ENCODE peak calls at places on chromosomes 11 and 22, in four cellular contexts. One of them, this sample, is unnamed. For H3K4me1, the result is how much of the 10 kb centered on the place peaks cover.

GRCh38 chr22:42473484-42474193 is 41.4 kb upstream of the NFAM1 start:
- DNase-seq in A549: peak
- DNase-seq in ovary: no peak
- DNase-seq in sigmoid colon: no peak
- DNase-seq in this sample: no peak

GRCh38 chr11:11135820-11136476 is 217.1 kb downstream of the CSNK2A3 start:
- DNase-seq in A549: no peak
- DNase-seq in ovary: no peak
- DNase-seq in sigmoid colon: no peak
- DNase-seq in this sample: no peak

GRCh38 chr11:102680945-102681344 is 24.6 kb downstream of the MMP27 start:
- DNase-seq in A549: no peak
- DNase-seq in ovary: no peak
- DNase-seq in sigmoid colon: peak
- DNase-seq in this sample: no peak

GRCh38 chr11:133934599-133935550 is 21.9 kb downstream of the IGSF9B start:
- DNase-seq in A549: peak
- DNase-seq in ovary: no peak
- DNase-seq in sigmoid colon: no peak
- DNase-seq in this sample: no peak

GRCh38 chr11:134276396-134277175 is 407 bp downstream of the GLB1L3 start:
- DNase-seq in A549: no peak
- DNase-seq in ovary: no peak
- DNase-seq in sigmoid colon: no peak
- DNase-seq in this sample: no peak

GRCh38 chr11:57324154-57324885 is 432 bp downstream of the TNKS1BP1 start:
- DNase-seq in A549: peak
- DNase-seq in ovary: peak
- DNase-seq in sigmoid colon: peak
- DNase-seq in this sample: peak

GRCh38 chr11:64204464-64204989 is 2.0 kb upstream of the FERMT3 start:
- DNase-seq in A549: peak
- DNase-seq in ovary: peak
- DNase-seq in sigmoid colon: peak
- DNase-seq in this sample: peak

GRCh38 chr22:50691521-50691920 is 18.9 kb downstream of the SHANK3 start:
- DNase-seq in A549: peak
- DNase-seq in ovary: no peak
- DNase-seq in sigmoid colon: no peak
- DNase-seq in this sample: no peak

GRCh38 chr22:29370556-29370955 is 17.8 kb downstream of the AP1B1 start:
- DNase-seq in A549: no peak
- DNase-seq in ovary: no peak
- DNase-seq in sigmoid colon: no peak
- DNase-seq in this sample: no peak

GRCh38 chr11:2578934-2579280 is 120.9 kb downstream of the KCNQ1OT1 start:
- DNase-seq in A549: no peak
- DNase-seq in ovary: no peak
- DNase-seq in sigmoid colon: peak
- DNase-seq in this sample: no peak

GRCh38 chr22:47631571-47632102 is 869.2 kb downstream of the TBC1D22A start:
- DNase-seq in A549: no peak
- DNase-seq in ovary: no peak
- DNase-seq in sigmoid colon: no peak
- DNase-seq in this sample: peak

GRCh38 chr22:48492371-48493320 is 1335.0 kb downstream of the BRD1 start:
- DNase-seq in A549: peak
- DNase-seq in ovary: peak
- DNase-seq in sigmoid colon: peak
- DNase-seq in this sample: peak

GRCh38 chr22:28986366-28986765 is 75.3 kb downstream of the C22orf31 start:
- DNase-seq in A549: no peak
- DNase-seq in ovary: no peak
- DNase-seq in sigmoid colon: no peak
- DNase-seq in this sample: no peak

GRCh38 chr11:112369916-112370315 is 109.3 kb upstream of the PLET1 start:
- DNase-seq in A549: no peak
- DNase-seq in ovary: no peak
- DNase-seq in sigmoid colon: no peak
- DNase-seq in this sample: no peak

GRCh38 chr11:2316963-2317244 is 15.1 kb downstream of the TSPAN32 start:
- DNase-seq in A549: no peak
- DNase-seq in ovary: no peak
- DNase-seq in sigmoid colon: no peak
- DNase-seq in this sample: peak

GRCh38 chr11:121140369-121140768 is 39.3 kb downstream of the TECTA start:
- DNase-seq in A549: no peak
- DNase-seq in ovary: no peak
- DNase-seq in sigmoid colon: no peak
- DNase-seq in this sample: no peak

GRCh38 chr11:2400069-2400760 is at the start of gene TSSC4:
- DNase-seq in A549: peak
- DNase-seq in ovary: peak
- DNase-seq in sigmoid colon: peak
- DNase-seq in this sample: peak

GRCh38 chr22:47168900-47169800 is 406.7 kb downstream of the TBC1D22A start:
- DNase-seq in A549: peak
- DNase-seq in ovary: peak
- DNase-seq in sigmoid colon: peak
- DNase-seq in this sample: peak

GRCh38 chr22:23563111-23563510 is 17.0 kb downstream of the IGLL1 start:
- DNase-seq in A549: no peak
- DNase-seq in ovary: no peak
- DNase-seq in sigmoid colon: no peak
- DNase-seq in this sample: no peak

GRCh38 chr22:41512421-41513194 is 31.7 kb downstream of the POLR3H start:
- DNase-seq in A549: peak
- DNase-seq in ovary: peak
- DNase-seq in sigmoid colon: no peak
- DNase-seq in this sample: no peak

GRCh38 chr22:33591946-33592345 is 328.3 kb downstream of the LARGE1 start:
- DNase-seq in A549: no peak
- DNase-seq in ovary: no peak
- DNase-seq in sigmoid colon: no peak
- DNase-seq in this sample: no peak

GRCh38 chr11:32071811-32072210 is 19.1 kb upstream of the RCN1 start:
- DNase-seq in A549: peak
- DNase-seq in ovary: no peak
- DNase-seq in sigmoid colon: no peak
- DNase-seq in this sample: no peak

GRCh38 chr11:42265072-42265471 is 805.6 kb upstream of the LRRC4C start:
- DNase-seq in A549: no peak
- DNase-seq in ovary: no peak
- DNase-seq in sigmoid colon: no peak
- DNase-seq in this sample: no peak

GRCh38 chr11:102237096-102237735 is 80.1 kb upstream of the BIRC3 start:
- DNase-seq in A549: no peak
- DNase-seq in ovary: no peak
- DNase-seq in sigmoid colon: no peak
- DNase-seq in this sample: no peak

GRCh38 chr11:121328967-121329653 is 36.5 kb downstream of the SC5D start:
- DNase-seq in A549: no peak
- DNase-seq in ovary: no peak
- DNase-seq in sigmoid colon: no peak
- DNase-seq in this sample: no peak

GRCh38 chr11:85787809-85788805 is 22.8 kb downstream of the SYTL2 start:
- DNase-seq in A549: peak
- DNase-seq in ovary: no peak
- DNase-seq in sigmoid colon: no peak
- DNase-seq in this sample: no peak

GRCh38 chr11:72642815-72643511 is 31.3 kb downstream of the PDE2A start:
- DNase-seq in A549: peak
- DNase-seq in ovary: peak
- DNase-seq in sigmoid colon: peak
- DNase-seq in this sample: peak

GRCh38 chr11:114237321-114238280 is 58.6 kb upstream of the NNMT start:
- DNase-seq in A549: no peak
- DNase-seq in ovary: no peak
- DNase-seq in sigmoid colon: no peak
- DNase-seq in this sample: no peak

GRCh38 chr22:48555606-48556005 is 1272.1 kb downstream of the BRD1 start:
- DNase-seq in A549: no peak
- DNase-seq in ovary: no peak
- DNase-seq in sigmoid colon: no peak
- DNase-seq in this sample: no peak

GRCh38 chr11:69360606-69361005 is 66.7 kb downstream of the MYEOV start:
- DNase-seq in A549: no peak
- DNase-seq in ovary: no peak
- DNase-seq in sigmoid colon: no peak
- DNase-seq in this sample: peak

GRCh38 chr11:67438121-67438902 is 830 bp upstream of the PTPRCAP start:
- DNase-seq in A549: no peak
- DNase-seq in ovary: no peak
- DNase-seq in sigmoid colon: no peak
- DNase-seq in this sample: peak
- H3K4me1 ChIP-seq in A549: under half
- H3K4me1 ChIP-seq in ovary: under half
- H3K4me1 ChIP-seq in sigmoid colon: under half
- H3K4me1 ChIP-seq in this sample: under half

DNA sequence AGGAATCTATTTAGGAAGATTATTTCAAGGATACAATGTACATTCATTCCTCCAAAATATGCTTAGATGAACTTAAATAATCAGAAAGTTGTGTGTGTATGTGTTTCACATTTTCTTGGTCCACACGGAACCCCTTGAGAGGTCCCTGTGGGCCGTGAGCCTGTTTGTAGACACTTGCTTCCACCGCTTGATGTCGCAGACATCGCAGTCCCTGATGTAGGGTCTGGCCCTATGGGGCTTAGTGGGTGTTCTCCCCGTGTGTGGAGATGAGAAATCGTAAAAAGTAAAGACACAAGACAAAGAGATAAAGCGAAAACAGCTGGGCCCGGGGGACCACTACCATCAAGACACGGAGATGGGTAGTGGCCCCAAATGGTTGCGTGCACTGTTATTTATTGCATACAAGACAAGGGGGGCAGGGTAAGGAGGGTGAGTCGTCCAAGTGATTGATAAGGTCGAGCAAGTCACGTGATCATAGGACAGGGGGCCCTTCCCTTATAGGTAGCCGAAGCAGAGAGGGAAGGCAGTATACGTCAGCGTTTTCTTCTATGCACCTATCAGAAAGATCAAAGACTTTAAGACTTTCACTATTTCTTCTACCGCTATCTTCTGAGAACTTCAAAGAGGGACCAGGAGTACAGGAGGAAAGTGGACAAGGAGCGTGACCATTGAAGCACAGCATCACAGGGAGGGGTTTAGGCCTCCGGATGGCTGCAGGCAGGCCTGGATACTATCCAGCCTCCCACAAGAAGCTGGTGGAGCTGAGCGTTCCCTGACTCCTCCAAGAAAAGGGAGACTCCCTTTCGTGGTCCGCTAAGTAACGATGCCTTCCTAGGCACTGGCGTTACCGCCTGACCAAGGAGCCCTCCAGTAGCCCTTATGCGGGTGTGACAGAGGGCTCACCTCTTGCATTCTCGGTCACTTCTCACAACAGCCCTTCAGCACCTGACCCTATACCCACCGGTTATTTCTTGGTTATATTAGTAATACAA is 1.2 kb upstream of the APOBEC3C start:
- DNase-seq in A549: no peak
- DNase-seq in ovary: peak
- DNase-seq in sigmoid colon: no peak
- DNase-seq in this sample: no peak
- TF ChIP-seq EP300 in A549: no peak
- TF ChIP-seq EP300 in ovary: no peak
- TF ChIP-seq EP300 in sigmoid colon: no peak
- TF ChIP-seq EP300 in this sample: no peak

DNA sequence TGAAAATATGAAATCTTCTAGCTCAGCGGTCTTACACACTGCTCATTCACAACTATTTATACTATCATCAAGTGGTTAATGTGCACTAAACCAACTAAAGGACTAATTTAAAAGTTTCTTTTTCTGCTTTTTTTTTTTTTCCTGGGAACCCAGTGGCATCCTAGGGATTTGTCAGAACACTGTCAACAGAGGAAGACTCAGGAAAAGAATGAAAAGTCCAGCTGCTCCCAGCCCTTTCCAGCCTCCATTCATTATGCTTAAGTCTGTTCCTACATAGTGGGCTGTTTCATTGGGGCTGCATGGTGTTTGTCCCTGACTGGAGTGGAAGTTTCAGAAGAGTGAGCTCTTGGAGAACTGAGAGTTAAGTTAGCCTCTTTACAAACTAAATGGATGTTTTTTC is 391.1 kb downstream of the AASDHPPT start:
- DNase-seq in A549: no peak
- DNase-seq in ovary: no peak
- DNase-seq in sigmoid colon: no peak
- DNase-seq in this sample: no peak
- H3K4me1 ChIP-seq in A549: under half
- H3K4me1 ChIP-seq in ovary: under half
- H3K4me1 ChIP-seq in sigmoid colon: under half
- H3K4me1 ChIP-seq in this sample: under half

DNA sequence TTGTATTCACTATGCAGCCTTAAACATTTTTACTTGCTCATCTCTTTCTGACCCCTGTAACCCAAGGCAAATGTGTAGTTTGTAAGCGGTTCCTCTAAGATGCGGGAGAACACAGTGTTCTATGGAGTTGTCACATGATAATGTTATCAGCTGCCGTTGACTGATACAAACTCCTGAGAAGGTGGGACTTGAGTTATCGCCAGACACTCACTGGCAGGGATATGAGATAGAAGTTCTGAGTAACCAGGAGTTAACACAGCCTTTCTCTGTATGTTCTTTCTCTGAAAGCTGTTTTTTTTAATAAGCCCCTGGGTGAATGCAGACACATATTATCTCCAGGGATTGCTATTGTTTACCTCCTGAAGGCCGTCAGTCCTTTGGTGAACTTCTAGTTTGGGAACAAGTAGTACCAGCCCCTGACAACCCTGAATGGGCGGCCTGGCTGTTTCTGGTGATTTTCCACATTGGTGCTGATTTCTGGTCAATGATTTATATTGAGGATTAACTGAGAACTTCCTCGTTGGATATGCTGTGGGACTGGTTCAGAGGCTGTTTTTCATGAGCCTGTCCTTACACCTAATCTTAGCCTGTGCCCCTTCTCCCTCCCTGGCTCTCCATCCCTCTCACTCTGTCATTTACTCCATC is 155.3 kb upstream of the RASSF10 start:
- DNase-seq in A549: peak
- DNase-seq in ovary: no peak
- DNase-seq in sigmoid colon: no peak
- DNase-seq in this sample: peak
- TF ChIP-seq EP300 in A549: no peak
- TF ChIP-seq EP300 in ovary: no peak
- TF ChIP-seq EP300 in sigmoid colon: no peak
- TF ChIP-seq EP300 in this sample: peak

This sample was measured in stomach.